ENCODE peak calls at places on chromosomes 5 and 9, in four cellular contexts. C is activated CD8-positive, alpha-beta T cell treated with anti-CD3 and anti-CD28 coated beads, Interleukin-2, amount 10 ng/mL, durations not matched to agents 7 days and 5 days; I is CD8-positive, alpha-beta memory T cell; M is fibroblast of mammary gland. G is an unnamed sample.

GRCh38 chr5:147880461-147880860 is 1.9 kb downstream of the SCGB3A2 start:
- DNase-seq in C (no peak), I (no peak), M (no peak), G (no peak)

GRCh38 chr5:59483971-59484472 is 409.5 kb downstream of the PDE4D start:
- DNase-seq in C (no peak), I (no peak), M (peak), G (no peak)

GRCh38 chr9:132164604-132165362 is 2.9 kb downstream of the NTNG2 start:
- DNase-seq in C (no peak), I (no peak), M (peak), G (no peak)

GRCh38 chr5:760363-761205 is 23.9 kb downstream of the ZDHHC11B start:
- DNase-seq in C (peak), I (no peak), M (no peak), G (no peak)

GRCh38 chr9:123346026-123346425 is 10.0 kb upstream of the CRB2 start:
- DNase-seq in C (no peak), I (no peak), M (no peak), G (no peak)

GRCh38 chr5:103066346-103066745 is 53.6 kb downstream of the GIN1 start:
- DNase-seq in C (no peak), I (no peak), M (no peak), G (no peak)

GRCh38 chr9:134299883-134300282 is 26.4 kb upstream of the RXRA start:
- DNase-seq in C (no peak), I (no peak), M (no peak), G (no peak)

GRCh38 chr5:81020478-81021167 is 60.5 kb downstream of the RASGRF2 start:
- DNase-seq in C (no peak), I (no peak), M (no peak), G (no peak)

GRCh38 chr9:11973011-11973410 is 720.2 kb upstream of the TYRP1 start:
- DNase-seq in C (no peak), I (no peak), M (no peak), G (no peak)

GRCh38 chr9:117704024-117704575 is at the start of gene TLR4:
- DNase-seq in C (no peak), I (no peak), M (peak), G (no peak)

GRCh38 chr9:37486616-37487544 is 1.1 kb downstream of the POLR1E start:
- DNase-seq in C (no peak), I (no peak), M (peak), G (no peak)

G was measured in effector memory CD8-positive, alpha-beta T cell.